ENCODE peak calls at places on chromosomes 2 and 18, in six cellular contexts. A is WERI-Rb-1, Y is gastrocnemius medialis, H is fibroblast of pulmonary artery, K is heart left ventricle, M is tibial artery. B is an unnamed sample.

GRCh38 chr2:123061534-123061933 is 963.6 kb upstream of the CNTNAP5 start:
- DNase-seq in A (no peak), Y (no peak), H (no peak), K (no peak), M (no peak), B (no peak)

GRCh38 chr2:110097506-110098220 is 18.0 kb downstream of the MALL start:
- DNase-seq in A (no peak), Y (no peak), H (no peak), K (no peak), M (no peak), B (no peak)

GRCh38 chr2:3291750-3292149 is 85.9 kb downstream of the EIPR1 start:
- DNase-seq in A (no peak), Y (no peak), H (no peak), K (no peak), M (peak; percentile 45), B (no peak)

GRCh38 chr2:30301551-30301950 is 70.2 kb downstream of the LBH start:
- DNase-seq in A (no peak), Y (no peak), H (no peak), K (no peak), M (no peak), B (no peak)

GRCh38 chr2:177830881-177831386 is 241.6 kb downstream of the PDE11A start:
- DNase-seq in A (no peak), Y (no peak), H (no peak), K (no peak), M (no peak), B (no peak)

GRCh38 chr2:196167666-196168065 is 3.7 kb downstream of the STK17B start:
- DNase-seq in A (no peak), Y (no peak), H (no peak), K (no peak), M (no peak), B (no peak)

GRCh38 chr2:42239289-42239661 is 70.1 kb downstream of the EML4 start:
- DNase-seq in A (no peak), Y (no peak), H (no peak), K (no peak), M (no peak), B (no peak)

GRCh38 chr2:61785583-61785982 is 68.3 kb downstream of the FAM161A start:
- DNase-seq in A (no peak), Y (no peak), H (no peak), K (no peak), M (no peak), B (no peak)

GRCh38 chr2:69601179-69601612 is 42.3 kb downstream of the AAK1 start:
- DNase-seq in A (no peak), Y (no peak), H (peak; percentile 85), K (no peak), M (no peak), B (no peak)

GRCh38 chr2:240603081-240603835 is 16.7 kb downstream of the CAPN10 start:
- DNase-seq in A (peak; percentile 2), Y (no peak), H (no peak), K (peak; percentile 23), M (peak; percentile 40), B (no peak)

GRCh38 chr2:218746470-218746795 is 35.5 kb upstream of the CYP27A1 start:
- DNase-seq in A (no peak), Y (no peak), H (no peak), K (no peak), M (no peak), B (no peak)

GRCh38 chr2:30684996-30685395 is 122.2 kb downstream of the CAPN13 start:
- DNase-seq in A (no peak), Y (no peak), H (no peak), K (no peak), M (no peak), B (no peak)

GRCh38 chr2:8495189-8495855 is 186.5 kb upstream of the ID2 start:
- DNase-seq in A (no peak), Y (no peak), H (no peak), K (no peak), M (peak; percentile 52), B (no peak)

GRCh38 chr2:18117592-18117991 is 239.1 kb downstream of the KCNS3 start:
- DNase-seq in A (peak; percentile 87), Y (peak; percentile 8), H (peak; percentile 36), K (no peak), M (no peak), B (no peak)

GRCh38 chr18:48855422-48856377 is 95.1 kb downstream of the SMAD7 start:
- DNase-seq in A (no peak), Y (no peak), H (no peak), K (peak; percentile 59), M (no peak), B (no peak)

GRCh38 chr2:223219872-223220621 is 168.1 kb downstream of the KCNE4 start:
- DNase-seq in A (no peak), Y (no peak), H (no peak), K (no peak), M (no peak), B (no peak)

GRCh38 chr18:12742453-12742852 is 39.6 kb downstream of the PSMG2 start:
- DNase-seq in A (no peak), Y (no peak), H (peak; percentile 49), K (no peak), M (no peak), B (no peak)

DNA sequence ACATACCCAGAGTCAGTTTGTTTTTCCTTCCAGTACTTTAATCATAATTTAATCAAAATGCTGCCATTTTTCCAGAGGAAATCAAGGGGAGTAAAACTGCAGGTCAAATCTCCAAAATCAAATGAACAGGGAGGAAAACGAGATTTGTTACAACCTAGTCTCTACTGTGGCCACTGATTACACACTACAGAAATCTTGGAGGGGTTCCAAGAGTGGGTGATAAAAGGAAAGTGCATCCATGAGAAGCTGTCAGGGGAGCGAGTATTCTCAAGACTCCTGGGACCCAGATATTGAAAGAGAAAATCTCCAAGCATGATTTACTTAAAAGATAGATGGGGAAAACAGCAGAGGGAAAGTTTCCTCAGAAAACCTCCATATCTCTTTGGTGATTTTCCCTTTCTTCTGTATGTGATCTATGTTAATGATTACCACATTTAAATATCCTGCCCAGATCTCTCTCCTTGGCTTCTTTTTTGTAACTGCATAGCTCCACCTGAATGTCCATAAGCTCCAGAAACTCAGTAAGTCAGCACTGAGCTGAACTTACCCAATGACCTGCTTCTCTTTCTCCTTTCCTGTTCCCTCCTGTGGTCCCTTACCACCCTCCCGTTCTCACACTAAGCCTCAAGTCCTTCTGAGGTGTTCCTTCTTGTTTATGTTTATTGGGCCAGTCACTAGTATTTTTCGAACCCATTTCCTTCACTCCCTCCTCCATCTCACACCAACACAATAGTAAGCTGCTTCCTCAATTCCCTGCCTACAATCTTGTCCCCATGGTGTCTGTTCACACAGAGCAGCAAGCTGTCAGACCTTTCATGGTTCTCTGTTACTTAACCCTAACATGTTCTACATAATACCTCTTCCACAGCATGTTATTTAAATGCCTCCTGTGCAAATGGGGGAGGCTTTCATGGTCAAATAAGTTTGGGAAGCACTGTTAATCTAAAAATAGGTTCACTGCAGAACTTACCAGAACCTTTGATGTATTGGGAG is 73.9 kb upstream of the TWSG1 start:
- DNase-seq in A (no peak), Y (no peak), H (peak; percentile 5), K (no peak), M (no peak), B (no peak)
- TF ChIP-seq CTCF in A (no peak), Y (no peak), H (no peak), K (no peak), M (no peak), B (no peak)

GRCh38 chr2:19646987-19647386 is 254.8 kb downstream of the TTC32 start:
- DNase-seq in A (no peak), Y (no peak), H (no peak), K (no peak), M (no peak), B (no peak)

GRCh38 chr2:19649785-19650380 is 251.9 kb downstream of the TTC32 start:
- DNase-seq in A (no peak), Y (peak; percentile 14), H (peak; percentile 100), K (peak; percentile 81), M (no peak), B (peak; percentile 38)

GRCh38 chr2:19649107-19649506 is 252.7 kb downstream of the TTC32 start:
- DNase-seq in A (no peak), Y (no peak), H (peak; percentile 49), K (no peak), M (no peak), B (no peak)

GRCh38 chr2:19651466-19651865 is 250.3 kb downstream of the TTC32 start:
- DNase-seq in A (no peak), Y (no peak), H (no peak), K (no peak), M (no peak), B (no peak)

GRCh38 chr2:19648583-19648982 is 253.2 kb downstream of the TTC32 start:
- DNase-seq in A (no peak), Y (no peak), H (peak; percentile 91), K (peak; percentile 74), M (no peak), B (no peak)
- H3K4me3 ChIP-seq in A (no peak overlapping the region), Y (no peak overlapping the region), H (no peak overlapping the region), K (no peak overlapping the region), M (no peak overlapping the region), B (no peak overlapping the region)

GRCh38 chr2:238835726-238836301 is 12.1 kb upstream of the TWIST2 start:
- DNase-seq in A (no peak), Y (no peak), H (no peak), K (no peak), M (no peak), B (no peak)
- TF ChIP-seq CTCF in A (peak; percentile 36), Y (no peak), H (peak; percentile 30), K (no peak), M (no peak), B (no peak)

GRCh38 chr2:113178069-113178468 is 4.3 kb downstream of the PSD4 start:
- DNase-seq in A (no peak), Y (no peak), H (no peak), K (no peak), M (peak; percentile 20), B (no peak)

GRCh38 chr2:113174369-113174735 is 581 bp downstream of the PSD4 start:
- DNase-seq in A (no peak), Y (no peak), H (no peak), K (no peak), M (no peak), B (no peak)

GRCh38 chr2:113176696-113177355 is 3.1 kb downstream of the PSD4 start:
- DNase-seq in A (no peak), Y (no peak), H (no peak), K (no peak), M (peak; percentile 28), B (no peak)

GRCh38 chr2:113175101-113175628 is 1.4 kb downstream of the PSD4 start:
- DNase-seq in A (no peak), Y (no peak), H (no peak), K (no peak), M (peak; percentile 50), B (no peak)

DNA sequence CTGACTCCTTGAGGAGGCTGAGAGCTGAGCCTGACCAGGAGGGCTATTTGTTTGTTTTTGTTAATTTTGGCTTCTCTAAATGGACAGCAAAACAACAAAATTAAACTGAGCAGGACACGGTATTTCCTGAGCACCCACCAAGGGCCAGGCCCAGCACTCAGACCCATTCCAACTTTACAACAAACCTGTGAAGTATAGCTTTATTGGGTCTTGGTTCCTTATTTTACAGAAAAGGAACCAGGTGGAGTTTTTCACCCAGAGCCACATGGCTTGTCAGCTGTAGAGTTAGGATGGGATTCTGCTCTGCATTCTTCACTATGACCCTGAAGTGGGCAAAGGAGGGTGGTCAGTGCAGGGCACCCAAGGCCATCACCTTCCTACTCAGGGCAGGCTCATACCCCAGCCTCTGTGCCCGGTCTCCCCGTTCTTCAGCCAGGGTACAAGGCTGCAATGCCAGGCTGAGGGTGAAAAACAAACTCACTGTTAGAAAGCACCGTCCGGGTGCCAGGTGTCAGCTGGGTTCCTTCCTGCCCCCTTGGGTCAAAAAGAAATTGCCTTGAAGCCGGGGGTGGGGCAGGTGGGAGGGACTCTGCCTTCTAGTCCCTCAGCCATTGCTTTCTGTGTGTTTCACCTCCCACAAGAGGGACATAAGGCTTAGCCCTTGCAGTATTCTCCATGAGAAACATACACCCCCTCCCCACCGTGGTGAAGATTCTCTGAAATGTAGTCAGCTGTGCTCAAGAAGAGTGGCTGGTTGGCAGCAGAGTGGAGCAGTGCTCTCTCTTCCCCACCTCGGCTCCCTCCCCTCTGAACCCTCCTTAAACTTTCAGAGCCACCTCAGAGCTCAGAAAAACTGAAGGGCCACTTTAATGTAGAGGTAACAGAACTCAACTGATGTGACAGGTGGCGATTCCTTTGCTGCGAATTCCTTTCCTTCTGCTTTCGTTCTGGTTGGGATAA is 2.2 kb downstream of the PSD4 start:
- DNase-seq in A (no peak), Y (no peak), H (no peak), K (no peak), M (peak; percentile 37), B (no peak)
- H3K4me3 ChIP-seq in A (no peak overlapping the region), Y (no peak overlapping the region), H (no peak overlapping the region), K (peak overlapping the region; percentile 63), M (no peak overlapping the region), B (peak overlapping the region; percentile 63)

B was measured in thoracic aorta.